ENCODE peak calls at places on chromosomes 6 and 20, in six cellular contexts. One of them, this sample, is unnamed.

GRCh38 chr6:128932061-128932460 is 49.1 kb downstream of the LAMA2 start:
- DNase-seq in germinal center: no peak
- DNase-seq in stimulated activated CD4-positive, alpha-beta T cell treated with anti-CD3 and anti-CD28 coated beads, Interleukin-1b, Interleukin-23, amount 100 ng/mL, for 1 hour: no peak
- DNase-seq in activated CD8-positive, alpha-beta memory T cell treated with anti-CD3 and anti-CD28 coated beads for 1 hour: no peak
- DNase-seq in neural crest cell: no peak
- DNase-seq in left cardiac atrium: no peak
- DNase-seq in this sample: no peak

GRCh38 chr20:31712112-31712553 is 10.5 kb downstream of the BCL2L1 start:
- DNase-seq in germinal center: no peak
- DNase-seq in activated CD8-positive, alpha-beta memory T cell treated with anti-CD3 and anti-CD28 coated beads for 1 hour: no peak
- DNase-seq in neural crest cell: no peak
- DNase-seq in stimulated activated CD4-positive, alpha-beta T cell treated with anti-CD3 and anti-CD28 coated beads, Interleukin-1b, Interleukin-23, amount 100 ng/mL, for 1 hour: no peak
- DNase-seq in left cardiac atrium: peak; percentile 60
- DNase-seq in this sample: peak; percentile 72

GRCh38 chr20:48880331-48880730 is 41.2 kb upstream of the ARFGEF2 start:
- DNase-seq in activated CD8-positive, alpha-beta memory T cell treated with anti-CD3 and anti-CD28 coated beads for 1 hour: no peak
- DNase-seq in neural crest cell: no peak
- DNase-seq in left cardiac atrium: no peak
- DNase-seq in stimulated activated CD4-positive, alpha-beta T cell treated with anti-CD3 and anti-CD28 coated beads, Interleukin-1b, Interleukin-23, amount 100 ng/mL, for 1 hour: no peak
- DNase-seq in germinal center: no peak
- DNase-seq in this sample: no peak

GRCh38 chr6:97790926-97791590 is 508.0 kb upstream of the MMS22L start:
- DNase-seq in left cardiac atrium: no peak
- DNase-seq in neural crest cell: no peak
- DNase-seq in activated CD8-positive, alpha-beta memory T cell treated with anti-CD3 and anti-CD28 coated beads for 1 hour: no peak
- DNase-seq in germinal center: no peak
- DNase-seq in stimulated activated CD4-positive, alpha-beta T cell treated with anti-CD3 and anti-CD28 coated beads, Interleukin-1b, Interleukin-23, amount 100 ng/mL, for 1 hour: no peak
- DNase-seq in this sample: no peak

GRCh38 chr20:17969276-17969883 is 562 bp downstream of the MGME1 start:
- DNase-seq in left cardiac atrium: no peak
- DNase-seq in activated CD8-positive, alpha-beta memory T cell treated with anti-CD3 and anti-CD28 coated beads for 1 hour: no peak
- DNase-seq in neural crest cell: no peak
- DNase-seq in germinal center: peak; percentile 40
- DNase-seq in stimulated activated CD4-positive, alpha-beta T cell treated with anti-CD3 and anti-CD28 coated beads, Interleukin-1b, Interleukin-23, amount 100 ng/mL, for 1 hour: no peak
- DNase-seq in this sample: no peak

GRCh38 chr20:10784337-10785183 is 110.8 kb upstream of the JAG1 start:
- DNase-seq in activated CD8-positive, alpha-beta memory T cell treated with anti-CD3 and anti-CD28 coated beads for 1 hour: no peak
- DNase-seq in left cardiac atrium: no peak
- DNase-seq in neural crest cell: no peak
- DNase-seq in stimulated activated CD4-positive, alpha-beta T cell treated with anti-CD3 and anti-CD28 coated beads, Interleukin-1b, Interleukin-23, amount 100 ng/mL, for 1 hour: no peak
- DNase-seq in germinal center: no peak
- DNase-seq in this sample: no peak

GRCh38 chr6:85473748-85474147 is 23.9 kb downstream of the NT5E start:
- DNase-seq in activated CD8-positive, alpha-beta memory T cell treated with anti-CD3 and anti-CD28 coated beads for 1 hour: no peak
- DNase-seq in neural crest cell: no peak
- DNase-seq in stimulated activated CD4-positive, alpha-beta T cell treated with anti-CD3 and anti-CD28 coated beads, Interleukin-1b, Interleukin-23, amount 100 ng/mL, for 1 hour: no peak
- DNase-seq in left cardiac atrium: no peak
- DNase-seq in germinal center: no peak
- DNase-seq in this sample: no peak

GRCh38 chr6:45115696-45116095 is 212.4 kb upstream of the RUNX2 start:
- DNase-seq in germinal center: no peak
- DNase-seq in neural crest cell: no peak
- DNase-seq in stimulated activated CD4-positive, alpha-beta T cell treated with anti-CD3 and anti-CD28 coated beads, Interleukin-1b, Interleukin-23, amount 100 ng/mL, for 1 hour: no peak
- DNase-seq in left cardiac atrium: no peak
- DNase-seq in activated CD8-positive, alpha-beta memory T cell treated with anti-CD3 and anti-CD28 coated beads for 1 hour: no peak
- DNase-seq in this sample: no peak

GRCh38 chr20:21826946-21827345 is 121.5 kb downstream of the PAX1 start:
- DNase-seq in left cardiac atrium: no peak
- DNase-seq in stimulated activated CD4-positive, alpha-beta T cell treated with anti-CD3 and anti-CD28 coated beads, Interleukin-1b, Interleukin-23, amount 100 ng/mL, for 1 hour: no peak
- DNase-seq in activated CD8-positive, alpha-beta memory T cell treated with anti-CD3 and anti-CD28 coated beads for 1 hour: no peak
- DNase-seq in neural crest cell: no peak
- DNase-seq in germinal center: no peak
- DNase-seq in this sample: no peak

GRCh38 chr6:142773324-142773723 is 171.7 kb downstream of the HIVEP2 start:
- DNase-seq in germinal center: no peak
- DNase-seq in neural crest cell: no peak
- DNase-seq in activated CD8-positive, alpha-beta memory T cell treated with anti-CD3 and anti-CD28 coated beads for 1 hour: no peak
- DNase-seq in left cardiac atrium: no peak
- DNase-seq in stimulated activated CD4-positive, alpha-beta T cell treated with anti-CD3 and anti-CD28 coated beads, Interleukin-1b, Interleukin-23, amount 100 ng/mL, for 1 hour: no peak
- DNase-seq in this sample: no peak

GRCh38 chr6:113833537-113833936 is 23.6 kb upstream of the MARCKS start:
- DNase-seq in left cardiac atrium: no peak
- DNase-seq in neural crest cell: no peak
- DNase-seq in germinal center: no peak
- DNase-seq in stimulated activated CD4-positive, alpha-beta T cell treated with anti-CD3 and anti-CD28 coated beads, Interleukin-1b, Interleukin-23, amount 100 ng/mL, for 1 hour: no peak
- DNase-seq in activated CD8-positive, alpha-beta memory T cell treated with anti-CD3 and anti-CD28 coated beads for 1 hour: no peak
- DNase-seq in this sample: no peak

GRCh38 chr6:47161176-47161687 is 119.1 kb upstream of the ADGRF1 start:
- DNase-seq in activated CD8-positive, alpha-beta memory T cell treated with anti-CD3 and anti-CD28 coated beads for 1 hour: no peak
- DNase-seq in stimulated activated CD4-positive, alpha-beta T cell treated with anti-CD3 and anti-CD28 coated beads, Interleukin-1b, Interleukin-23, amount 100 ng/mL, for 1 hour: no peak
- DNase-seq in neural crest cell: no peak
- DNase-seq in germinal center: no peak
- DNase-seq in left cardiac atrium: no peak
- DNase-seq in this sample: no peak

GRCh38 chr6:142692942-142693341 is 252.0 kb downstream of the HIVEP2 start:
- DNase-seq in left cardiac atrium: peak; percentile 69
- DNase-seq in stimulated activated CD4-positive, alpha-beta T cell treated with anti-CD3 and anti-CD28 coated beads, Interleukin-1b, Interleukin-23, amount 100 ng/mL, for 1 hour: peak; percentile 50
- DNase-seq in activated CD8-positive, alpha-beta memory T cell treated with anti-CD3 and anti-CD28 coated beads for 1 hour: peak; percentile 23
- DNase-seq in germinal center: peak; percentile 48
- DNase-seq in neural crest cell: peak; percentile 80
- DNase-seq in this sample: no peak

GRCh38 chr20:32983459-32984112 is 20.6 kb downstream of the SUN5 start:
- DNase-seq in neural crest cell: no peak
- DNase-seq in germinal center: no peak
- DNase-seq in activated CD8-positive, alpha-beta memory T cell treated with anti-CD3 and anti-CD28 coated beads for 1 hour: no peak
- DNase-seq in left cardiac atrium: no peak
- DNase-seq in stimulated activated CD4-positive, alpha-beta T cell treated with anti-CD3 and anti-CD28 coated beads, Interleukin-1b, Interleukin-23, amount 100 ng/mL, for 1 hour: no peak
- DNase-seq in this sample: no peak

GRCh38 chr20:41116282-41116960 is 20.9 kb upstream of the PLCG1 start:
- DNase-seq in stimulated activated CD4-positive, alpha-beta T cell treated with anti-CD3 and anti-CD28 coated beads, Interleukin-1b, Interleukin-23, amount 100 ng/mL, for 1 hour: no peak
- DNase-seq in germinal center: no peak
- DNase-seq in neural crest cell: no peak
- DNase-seq in activated CD8-positive, alpha-beta memory T cell treated with anti-CD3 and anti-CD28 coated beads for 1 hour: no peak
- DNase-seq in left cardiac atrium: no peak
- DNase-seq in this sample: no peak

This sample was measured in ascending aorta.